ENCODE peak calls at places on chromosomes 13 and 19, in four cellular contexts. P is lower leg skin, F is endothelial cell, G is ascending aorta. U is an unnamed sample.

GRCh38 chr19:1837222-1837565 is 11.1 kb downstream of the REXO1 start:
- DNase-seq in P (no peak), G (no peak), F (no peak), U (no peak)

GRCh38 chr19:7469654-7470285 is 19.1 kb downstream of the PEX11G start:
- DNase-seq in P (no peak), F (no peak), G (no peak), U (no peak)

GRCh38 chr13:103839460-103839859 is 773.2 kb upstream of the SLC10A2 start:
- DNase-seq in F (no peak), P (no peak), G (no peak), U (no peak)

GRCh38 chr13:28636078-28636477 is 22.9 kb upstream of the POMP start:
- DNase-seq in P (no peak), F (no peak), G (no peak), U (no peak)

GRCh38 chr19:18114483-18114882 is 16.9 kb downstream of the MAST3 start:
- DNase-seq in F (no peak), G (no peak), P (no peak), U (no peak)

GRCh38 chr19:17058236-17058635 is 17.0 kb downstream of the HAUS8 start:
- DNase-seq in G (no peak), F (no peak), P (no peak), U (no peak)

GRCh38 chr19:54449701-54450069 is 686 bp downstream of the LENG8 start:
- DNase-seq in P (no peak), F (no peak), G (no peak), U (no peak)

GRCh38 chr13:113930711-113931637 is 42.9 kb downstream of the C13orf46 start:
- DNase-seq in G (peak), P (no peak), F (no peak), U (peak)

GRCh38 chr13:27339299-27339698 is 68.7 kb downstream of the RASL11A start:
- DNase-seq in G (no peak), P (no peak), F (peak), U (no peak)

GRCh38 chr13:80939581-80939980 is 598.7 kb upstream of the SPRY2 start:
- DNase-seq in G (no peak), F (no peak), P (no peak), U (no peak)

GRCh38 chr13:106772202-106772601 is 204.3 kb upstream of the ARGLU1 start:
- DNase-seq in G (no peak), F (no peak), P (no peak), U (no peak)

GRCh38 chr13:53460776-53461175 is 432.2 kb downstream of the OLFM4 start:
- DNase-seq in P (no peak), F (no peak), G (no peak), U (no peak)

GRCh38 chr13:24982333-24982999 is 113.5 kb upstream of the PABPC3 start:
- DNase-seq in F (peak), G (no peak), P (no peak), U (no peak)

GRCh38 chr13:46850214-46850613 is 46.6 kb downstream of the HTR2A start:
- DNase-seq in F (no peak), G (no peak), P (no peak), U (no peak)

GRCh38 chr19:17340302-17340870 is 3.0 kb downstream of the GTPBP3 start:
- DNase-seq in P (no peak), F (no peak), G (no peak), U (no peak)

GRCh38 chr13:110298566-110299321 is 8.2 kb downstream of the COL4A1 start:
- DNase-seq in P (no peak), G (peak), F (peak), U (peak)

GRCh38 chr13:60986301-60986700 is 429.3 kb downstream of the PCDH20 start:
- DNase-seq in F (no peak), P (no peak), G (no peak), U (no peak)

GRCh38 chr19:17743874-17744273 is 7.4 kb upstream of the FCHO1 start:
- DNase-seq in P (no peak), F (no peak), G (no peak), U (no peak)

GRCh38 chr13:31200636-31200970 is 828 bp downstream of the B3GLCT start:
- DNase-seq in P (peak), G (peak), F (peak), U (peak)

GRCh38 chr19:42352216-42352892 is 26.9 kb downstream of the MEGF8 start:
- DNase-seq in F (no peak), G (no peak), P (no peak), U (no peak)

GRCh38 chr13:56752630-56753029 is 388.1 kb upstream of the PRR20A start:
- DNase-seq in F (no peak), G (no peak), P (no peak), U (no peak)

GRCh38 chr19:50719566-50719965 is at the start of gene SHANK1:
- DNase-seq in F (no peak), P (no peak), G (no peak), U (no peak)

GRCh38 chr19:16944626-16945363 is 56.0 kb downstream of the F2RL3 start:
- DNase-seq in P (no peak), G (no peak), F (no peak), U (peak)

GRCh38 chr19:2101417-2102335 is 5.0 kb downstream of the IZUMO4 start:
- DNase-seq in F (no peak), P (no peak), G (no peak), U (no peak)

GRCh38 chr19:9818175-9818733 is 625 bp downstream of the FBXL12 start:
- DNase-seq in F (no peak), P (no peak), G (no peak), U (no peak)

GRCh38 chr19:47232422-47233211 is 1.6 kb upstream of the BBC3 start:
- DNase-seq in F (no peak), G (no peak), P (no peak), U (no peak)

GRCh38 chr13:112908342-112908741 is 60.7 kb upstream of the MCF2L start:
- DNase-seq in G (no peak), F (no peak), P (no peak), U (no peak)

GRCh38 chr13:68888832-68889231 is 1218.8 kb upstream of the ATXN8OS start:
- DNase-seq in P (no peak), G (no peak), F (no peak), U (no peak)

GRCh38 chr19:55273978-55274707 is 5.8 kb downstream of the HSPBP1 start:
- DNase-seq in G (no peak), P (no peak), F (no peak), U (no peak)

GRCh38 chr13:20776751-20777150 is 3.0 kb upstream of the EEF1AKMT1 start:
- DNase-seq in P (no peak), G (no peak), F (no peak), U (no peak)

GRCh38 chr19:47100290-47100689 is 13.3 kb downstream of the ZC3H4 start:
- DNase-seq in G (no peak), P (no peak), F (no peak), U (no peak)

GRCh38 chr19:6204212-6204611 is 68.7 kb downstream of the ACSBG2 start:
- DNase-seq in G (no peak), P (peak), F (no peak), U (no peak)

GRCh38 chr19:34676697-34677385 is at the start of gene SCGB2B2:
- DNase-seq in P (peak), G (peak), F (no peak), U (no peak)

GRCh38 chr19:49339364-49340068 is 4.3 kb downstream of the CD37 start:
- DNase-seq in G (peak), P (peak), F (peak), U (no peak)

GRCh38 chr13:22915442-22916082 is 265.2 kb upstream of the SGCG start:
- DNase-seq in G (no peak), F (peak), P (peak), U (no peak)

GRCh38 chr19:3658004-3658822 is 31.6 kb upstream of the CACTIN start:
- DNase-seq in F (no peak), G (no peak), P (no peak), U (no peak)

GRCh38 chr19:3655402-3656072 is 28.9 kb upstream of the CACTIN start:
- DNase-seq in F (no peak), P (no peak), G (no peak), U (peak)

GRCh38 chr19:3657395-3657769 is 30.8 kb upstream of the CACTIN start:
- DNase-seq in P (no peak), G (no peak), F (no peak), U (no peak)

GRCh38 chr19:3656073-3656746 is 29.6 kb upstream of the CACTIN start:
- DNase-seq in G (no peak), F (no peak), P (no peak), U (no peak)

GRCh38 chr19:3656747-3657394 is 30.3 kb upstream of the CACTIN start:
- DNase-seq in G (no peak), F (no peak), P (no peak), U (no peak)
- TF ChIP-seq CTCF in G (no peak), F (no peak), P (no peak), U (peak)

DNA sequence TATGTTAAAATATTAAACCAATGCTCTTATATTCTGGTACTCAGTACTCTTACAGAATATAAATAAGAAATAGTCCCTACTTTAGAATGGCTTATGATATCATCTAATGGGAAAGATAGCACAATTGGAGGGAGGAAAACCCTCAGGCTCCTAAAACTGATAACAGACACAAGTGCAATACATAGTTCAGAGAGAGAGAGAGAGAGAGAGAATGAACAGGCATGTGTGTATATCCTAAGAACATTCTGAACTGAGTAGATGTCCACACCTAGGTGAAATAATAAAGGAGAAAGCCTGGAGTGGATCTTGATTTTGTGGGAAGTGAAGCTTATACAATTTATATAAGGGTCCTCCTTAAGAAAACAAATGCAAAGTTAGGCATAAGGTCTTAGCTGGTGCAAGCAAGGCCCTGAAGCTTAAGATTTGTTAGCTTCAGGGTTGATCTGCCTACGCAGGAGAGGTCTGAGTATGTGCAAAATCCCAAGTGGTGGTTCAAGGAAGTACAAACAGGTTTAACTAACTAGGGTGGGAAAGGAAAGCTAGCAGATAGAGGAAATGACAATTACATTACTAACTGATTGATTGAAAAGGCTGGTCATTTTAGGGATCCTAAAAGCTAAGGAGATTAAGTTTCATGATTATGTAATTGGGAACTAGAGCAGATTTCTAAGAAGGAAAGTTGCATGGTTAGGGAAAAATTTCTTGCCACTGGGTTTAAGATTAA is 53.3 kb downstream of the SOX21 start:
- DNase-seq in G (no peak), F (no peak), P (no peak), U (no peak)
- TF ChIP-seq CTCF in G (no peak), F (peak), P (no peak), U (no peak)

GRCh38 chr13:100491164-100491847 is 97.3 kb downstream of the GGACT start:
- DNase-seq in G (no peak), P (no peak), F (no peak), U (no peak)
- TF ChIP-seq CTCF in G (no peak), P (no peak), F (no peak), U (peak)

GRCh38 chr19:39138221-39139211 is 12.9 kb downstream of the PAK4 start:
- DNase-seq in F (no peak), G (no peak), P (no peak), U (no peak)
- TF ChIP-seq CTCF in F (no peak), G (no peak), P (no peak), U (no peak)

DNA sequence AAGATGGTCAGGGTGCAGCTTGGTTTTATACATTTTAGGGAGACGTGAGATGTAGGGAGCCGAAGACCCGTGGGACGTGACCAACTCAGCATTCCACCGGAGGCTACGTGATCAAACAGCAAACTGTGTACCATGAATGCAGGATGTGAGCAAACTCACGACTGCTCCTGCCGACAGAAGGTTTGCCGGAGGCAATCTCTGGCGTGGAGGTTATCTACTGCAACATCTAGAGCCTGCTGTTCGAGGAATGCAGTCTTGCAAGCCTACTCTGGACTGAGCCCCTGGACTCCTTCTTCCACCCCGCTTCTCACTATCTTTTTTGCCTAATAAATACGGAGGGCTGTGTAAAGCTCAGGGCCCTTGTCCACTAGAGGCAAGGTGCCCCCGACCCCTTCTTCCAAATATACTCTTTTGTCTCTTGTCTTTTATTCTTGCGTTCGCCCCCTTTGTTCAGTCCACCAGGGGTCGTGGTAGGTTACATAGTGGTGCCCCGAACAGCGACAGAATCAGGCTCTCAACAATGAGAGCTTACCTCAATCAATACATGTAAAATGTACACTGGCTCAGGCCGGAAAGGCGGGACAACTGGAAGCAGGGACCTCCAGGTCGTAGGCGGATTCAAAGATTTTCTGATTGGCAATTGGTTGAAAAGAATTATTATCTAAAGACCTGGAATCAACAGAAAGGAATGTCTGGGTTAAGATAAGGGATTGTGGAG is 8.9 kb upstream of the OR1I1 start:
- DNase-seq in G (no peak), P (no peak), F (peak), U (no peak)
- TF ChIP-seq CTCF in G (no peak), P (no peak), F (no peak), U (no peak)

U was measured in osteocyte.